ENCODE peak calls at places on chromosomes 16 and 17, in eight cellular contexts. P, Q, R, G, M, V, L and U are unnamed samples.

GRCh38 chr16:14155572-14156213 is 84.6 kb downstream of the MRTFB start:
- DNase-seq in P (no peak), Q (no peak), R (no peak), G (no peak), M (no peak), V (no peak), L (no peak), U (no peak)

GRCh38 chr17:17568772-17569195 is 22.7 kb downstream of the PEMT start:
- DNase-seq in P (peak; percentile 70), Q (peak; percentile 45), R (no peak), G (peak; percentile 76), M (peak; percentile 97), V (peak; percentile 47), L (peak; percentile 86), U (peak; percentile 91)

GRCh38 chr17:32747856-32748255 is 129.1 kb downstream of the MYO1D start:
- DNase-seq in P (no peak), Q (no peak), R (no peak), G (no peak), M (no peak), V (no peak), L (no peak), U (no peak)

GRCh38 chr16:19583665-19584300 is 28.3 kb downstream of the VPS35L start:
- DNase-seq in P (no peak), Q (peak; percentile 17), R (no peak), G (peak; percentile 47), M (peak; percentile 54), V (no peak), L (no peak), U (no peak)

GRCh38 chr16:59878479-59878878 is 1144.4 kb upstream of the GOT2 start:
- DNase-seq in P (no peak), Q (no peak), R (no peak), G (no peak), M (no peak), V (no peak), L (no peak), U (no peak)

GRCh38 chr17:57121308-57122042 is 36.4 kb downstream of the AKAP1 start:
- DNase-seq in P (peak; percentile 47), Q (no peak), R (no peak), G (no peak), M (peak; percentile 82), V (no peak), L (no peak), U (no peak)

GRCh38 chr16:19330801-19331484 is 45.4 kb downstream of the CLEC19A start:
- DNase-seq in P (no peak), Q (no peak), R (no peak), G (peak; percentile 81), M (no peak), V (no peak), L (no peak), U (no peak)

GRCh38 chr16:89065445-89065795 is 28.2 kb upstream of the ACSF3 start:
- DNase-seq in P (no peak), Q (no peak), R (no peak), G (no peak), M (no peak), V (no peak), L (no peak), U (no peak)

GRCh38 chr17:8382052-8382879 is 727 bp downstream of the RPL26 start:
- DNase-seq in P (no peak), Q (no peak), R (no peak), G (no peak), M (no peak), V (no peak), L (no peak), U (no peak)

GRCh38 chr16:78184554-78185183 is 85.2 kb downstream of the WWOX start:
- DNase-seq in P (no peak), Q (no peak), R (no peak), G (peak; percentile 30), M (no peak), V (no peak), L (no peak), U (no peak)

GRCh38 chr17:18224428-18225120 is 861 bp upstream of the LLGL1 start:
- DNase-seq in P (peak; percentile 64), Q (no peak), R (no peak), G (no peak), M (peak; percentile 95), V (no peak), L (no peak), U (no peak)

GRCh38 chr16:57240872-57241271 is 4.2 kb upstream of the ARL2BP start:
- DNase-seq in P (no peak), Q (no peak), R (no peak), G (no peak), M (no peak), V (no peak), L (no peak), U (no peak)

GRCh38 chr17:42342242-42343008 is 45.8 kb downstream of the STAT3 start:
- DNase-seq in P (no peak), Q (peak; percentile 54), R (no peak), G (peak; percentile 48), M (no peak), V (no peak), L (no peak), U (no peak)